ENCODE peak calls at places on chromosome 2, in seven cellular contexts. N is sigmoid colon, I is adrenal gland, Z is H1, T is kidney, D is heart left ventricle, E is OCI-LY7. J is an unnamed sample. For H3K9me3, the result is how much of the 10 kb centered on the place peaks cover.

GRCh38 chr2:54757496-54757895 is 34.0 kb downstream of the EML6 start:
- DNase-seq in I (peak), E (peak), D (no peak), N (no peak), T (no peak), Z (no peak), J (no peak)

GRCh38 chr2:147999126-147999525 is 21.4 kb downstream of the ORC4 start:
- DNase-seq in Z (no peak), D (no peak), N (no peak), E (no peak), T (no peak), I (no peak), J (no peak)

GRCh38 chr2:84781942-84782716 is 98.8 kb downstream of the TRABD2A start:
- DNase-seq in T (no peak), Z (no peak), E (peak), D (no peak), N (no peak), I (no peak), J (no peak)

GRCh38 chr2:239184968-239185903 is 215.6 kb downstream of the HDAC4 start:
- DNase-seq in D (no peak), Z (no peak), I (peak), T (peak), E (no peak), N (peak), J (no peak)

GRCh38 chr2:68926782-68927181 is 25.9 kb downstream of the GKN2 start:
- DNase-seq in Z (no peak), D (no peak), N (no peak), I (no peak), E (no peak), T (no peak), J (no peak)

GRCh38 chr2:120344214-120344990 is 1.5 kb upstream of the INHBB start:
- DNase-seq in T (peak), N (no peak), D (no peak), Z (peak), E (no peak), I (no peak), J (no peak)

GRCh38 chr2:168230389-168230788 is 17.0 kb downstream of the STK39 start:
- DNase-seq in Z (no peak), N (no peak), T (no peak), D (no peak), E (no peak), I (no peak), J (no peak)

GRCh38 chr2:144131042-144131441 is 388.9 kb downstream of the ZEB2 start:
- DNase-seq in D (no peak), I (no peak), Z (no peak), T (no peak), N (no peak), E (no peak), J (peak)

GRCh38 chr2:177597759-177598158 is 205.2 kb downstream of the AGPS start:
- DNase-seq in Z (no peak), I (peak), D (no peak), E (no peak), T (no peak), N (no peak), J (no peak)

GRCh38 chr2:99066602-99067001 is 74.9 kb upstream of the C2orf15 start:
- DNase-seq in Z (no peak), N (no peak), T (no peak), I (no peak), E (peak), D (no peak), J (no peak)

GRCh38 chr2:238988105-238988504 is 140.2 kb downstream of the TWIST2 start:
- DNase-seq in T (no peak), Z (no peak), D (no peak), I (no peak), N (no peak), E (no peak), J (no peak)

GRCh38 chr2:218002792-218003191 is at the start of gene TNS1:
- DNase-seq in Z (no peak), N (peak), T (peak), E (no peak), I (peak), D (no peak), J (no peak)

GRCh38 chr2:66866331-66867037 is 431.6 kb downstream of the MEIS1 start:
- DNase-seq in E (no peak), N (no peak), Z (no peak), D (no peak), I (no peak), T (no peak), J (no peak)

GRCh38 chr2:167582619-167583018 is 664.8 kb downstream of the STK39 start:
- DNase-seq in D (no peak), Z (no peak), E (no peak), I (no peak), T (no peak), N (no peak), J (no peak)

GRCh38 chr2:60796573-60797509 is 40.8 kb downstream of the PAPOLG start:
- DNase-seq in I (no peak), E (peak), Z (no peak), N (no peak), D (no peak), T (no peak), J (no peak)

GRCh38 chr2:30234180-30234971 is 3.0 kb downstream of the LBH start:
- DNase-seq in T (no peak), I (no peak), N (peak), E (no peak), D (no peak), Z (no peak), J (no peak)

GRCh38 chr2:209382775-209383174 is 41.1 kb upstream of the MAP2 start:
- DNase-seq in T (no peak), E (no peak), D (no peak), N (no peak), Z (no peak), I (no peak), J (no peak)

GRCh38 chr2:71791501-71792135 is 338.3 kb downstream of the DYSF start:
- DNase-seq in N (peak), D (no peak), Z (no peak), E (no peak), T (no peak), I (no peak), J (no peak)

GRCh38 chr2:143128681-143129580 is at the start of gene ARHGAP15:
- DNase-seq in D (peak), I (no peak), N (no peak), Z (no peak), E (peak), T (no peak), J (no peak)

GRCh38 chr2:67600946-67601345 is 203.8 kb downstream of the ETAA1 start:
- DNase-seq in E (no peak), T (no peak), Z (no peak), D (no peak), I (no peak), N (no peak), J (no peak)

GRCh38 chr2:15818881-15819280 is 121.5 kb upstream of the MYCN start:
- DNase-seq in E (no peak), N (no peak), Z (no peak), T (no peak), D (no peak), I (no peak), J (no peak)

GRCh38 chr2:38075436-38076249 is at the start of gene CYP1B1:
- DNase-seq in Z (no peak), N (peak), T (no peak), E (no peak), D (peak), I (peak), J (no peak)

GRCh38 chr2:11234309-11234708 is 79.0 kb downstream of the SLC66A3 start:
- DNase-seq in N (no peak), E (peak), T (no peak), I (no peak), Z (no peak), D (no peak), J (no peak)

GRCh38 chr2:155792666-155793065 is 539.9 kb downstream of the NR4A2 start:
- DNase-seq in D (no peak), T (no peak), N (no peak), Z (no peak), E (no peak), I (no peak), J (no peak)
- H3K9me3 ChIP-seq in D (under half), T (under half), N (under half), Z (under half), E (under half), I (under half), J (under half)

GRCh38 chr2:8257502-8257901 is 424.4 kb upstream of the ID2 start:
- DNase-seq in E (no peak), T (no peak), N (no peak), I (no peak), D (no peak), Z (no peak), J (no peak)

GRCh38 chr2:8258406-8258805 is 423.4 kb upstream of the ID2 start:
- DNase-seq in I (no peak), Z (no peak), T (no peak), N (no peak), D (no peak), E (no peak), J (no peak)

GRCh38 chr2:8260213-8260612 is 421.6 kb upstream of the ID2 start:
- DNase-seq in N (no peak), I (no peak), T (no peak), E (no peak), Z (no peak), D (no peak), J (no peak)

GRCh38 chr2:8259106-8259840 is 422.6 kb upstream of the ID2 start:
- DNase-seq in N (no peak), D (no peak), Z (no peak), T (no peak), E (no peak), I (no peak), J (no peak)

DNA sequence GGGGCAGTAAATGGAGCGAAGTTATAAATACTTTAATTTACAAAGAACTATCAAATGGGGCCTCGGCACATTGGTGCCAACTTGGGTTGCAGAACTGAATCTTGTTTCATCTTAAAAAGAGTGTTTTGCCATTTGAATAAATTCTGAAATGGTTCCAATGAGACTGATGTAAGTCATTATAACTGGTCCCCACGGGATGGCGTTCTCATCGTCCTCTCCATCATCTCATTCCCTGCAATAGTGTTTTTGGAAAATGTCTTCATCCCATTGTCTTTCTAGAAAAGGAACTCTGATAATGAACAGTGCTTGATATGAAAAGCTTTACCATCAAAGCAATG is 422.0 kb upstream of the ID2 start:
- DNase-seq in T (no peak), D (no peak), N (no peak), I (no peak), E (no peak), Z (no peak), J (no peak)
- TF ChIP-seq CTCF in T (no peak), D (no peak), N (no peak), I (no peak), E (no peak), Z (no peak), J (no peak)

GRCh38 chr2:132814651-132815050 is 144.6 kb upstream of the LYPD1 start:
- DNase-seq in I (no peak), T (no peak), D (no peak), Z (no peak), E (no peak), N (no peak), J (no peak)

GRCh38 chr2:132811148-132811915 is 141.3 kb upstream of the LYPD1 start:
- DNase-seq in D (no peak), I (no peak), N (no peak), Z (no peak), T (peak), E (no peak), J (no peak)

GRCh38 chr2:132815522-132815921 is 145.5 kb upstream of the LYPD1 start:
- DNase-seq in D (no peak), T (no peak), Z (no peak), I (no peak), N (no peak), E (no peak), J (no peak)

DNA sequence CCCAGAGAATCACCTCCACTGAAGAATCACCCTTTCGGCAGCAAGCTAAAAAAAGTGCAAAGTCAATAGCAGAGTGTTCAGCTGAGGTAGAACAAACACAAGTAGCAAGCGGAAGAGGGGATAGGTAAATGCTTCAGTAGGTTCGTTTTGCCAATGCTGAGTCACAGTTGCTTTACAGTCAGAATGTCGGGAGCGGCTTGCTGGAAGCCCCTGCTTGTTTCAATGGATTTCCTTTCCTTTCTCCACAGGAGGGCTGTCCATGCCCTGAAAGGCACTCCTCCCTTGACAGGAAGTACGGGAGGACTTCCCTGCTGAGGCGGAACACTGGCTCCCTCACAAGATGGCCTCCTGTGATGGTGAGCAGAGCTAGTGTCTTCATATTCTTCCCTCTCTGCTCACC is 146.2 kb upstream of the LYPD1 start:
- DNase-seq in I (no peak), T (no peak), Z (no peak), D (no peak), E (no peak), N (no peak), J (no peak)
- H3K9me3 ChIP-seq in I (under half), T (under half), Z (under half), D (under half), E (under half), N (under half), J (under half)

GRCh38 chr2:157444643-157445040 is 753 bp upstream of the CYTIP start:
- DNase-seq in D (no peak), E (peak), Z (no peak), N (no peak), T (no peak), I (no peak), J (no peak)
- TF ChIP-seq CTCF in D (no peak), E (no peak), Z (no peak), N (no peak), T (no peak), I (no peak), J (no peak)

GRCh38 chr2:89848114-89848513 is 1156.6 kb downstream of the RPIA start:
- DNase-seq in I (no peak), E (no peak), D (no peak), Z (no peak), T (no peak), N (no peak), J (no peak)
- H3K9me3 ChIP-seq in I (under half), E (under half), D (under half), Z (half or more), T (under half), N (under half), J (under half)

DNA sequence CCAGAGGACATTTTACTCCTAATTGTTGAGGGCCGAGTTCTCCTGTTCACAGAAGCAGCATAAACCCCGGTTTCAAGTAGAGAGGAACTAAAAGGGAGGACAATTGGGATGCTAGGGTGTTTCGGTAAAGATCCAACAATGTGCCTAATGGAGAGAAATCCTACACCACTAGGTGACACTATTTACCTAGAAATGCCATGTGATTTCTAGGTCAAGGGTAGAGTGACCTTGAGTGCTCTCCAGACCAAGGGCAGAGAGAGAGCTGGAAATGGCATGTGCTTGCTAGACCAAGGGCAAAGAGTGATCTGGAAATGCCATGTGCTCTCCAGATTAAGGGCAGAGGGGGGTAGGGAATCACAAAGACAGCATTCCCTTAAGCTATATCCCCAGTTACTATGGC is 472.0 kb downstream of the DCDC2C start:
- DNase-seq in Z (no peak), T (no peak), E (no peak), D (no peak), N (no peak), I (no peak), J (no peak)
- TF ChIP-seq CTCF in Z (no peak), T (no peak), E (peak), D (no peak), N (no peak), I (no peak), J (no peak)